ENCODE peak calls at places on chromosomes 16 and 17, in eight cellular contexts. One of them, this sample, is unnamed.

GRCh38 chr16:22684282-22685161 is 129.4 kb upstream of the HS3ST2 start:
- DNase-seq in aorta: no peak
- DNase-seq in pancreas: no peak
- DNase-seq in body of pancreas: no peak
- DNase-seq in CD8-positive, alpha-beta T cell: no peak
- DNase-seq in ascending aorta: peak
- DNase-seq in caudate nucleus: no peak
- DNase-seq in cardiac muscle cell: no peak
- DNase-seq in this sample: no peak

GRCh38 chr17:44230139-44230695 is 10.7 kb upstream of the UBTF start:
- DNase-seq in aorta: no peak
- DNase-seq in pancreas: no peak
- DNase-seq in body of pancreas: no peak
- DNase-seq in CD8-positive, alpha-beta T cell: no peak
- DNase-seq in ascending aorta: no peak
- DNase-seq in caudate nucleus: no peak
- DNase-seq in cardiac muscle cell: no peak
- DNase-seq in this sample: no peak

GRCh38 chr17:39104046-39104445 is 47.4 kb downstream of the PLXDC1 start:
- DNase-seq in aorta: no peak
- DNase-seq in pancreas: peak
- DNase-seq in body of pancreas: peak
- DNase-seq in CD8-positive, alpha-beta T cell: no peak
- DNase-seq in ascending aorta: no peak
- DNase-seq in caudate nucleus: no peak
- DNase-seq in cardiac muscle cell: no peak
- DNase-seq in this sample: no peak

GRCh38 chr17:82154881-82155331 is 56.9 kb upstream of the FASN start:
- DNase-seq in aorta: no peak
- DNase-seq in pancreas: no peak
- DNase-seq in body of pancreas: no peak
- DNase-seq in CD8-positive, alpha-beta T cell: no peak
- DNase-seq in ascending aorta: no peak
- DNase-seq in caudate nucleus: no peak
- DNase-seq in cardiac muscle cell: no peak
- DNase-seq in this sample: no peak

GRCh38 chr16:67460168-67460567 is 20.8 kb downstream of the ATP6V0D1 start:
- DNase-seq in aorta: no peak
- DNase-seq in pancreas: no peak
- DNase-seq in body of pancreas: no peak
- DNase-seq in CD8-positive, alpha-beta T cell: no peak
- DNase-seq in ascending aorta: no peak
- DNase-seq in caudate nucleus: no peak
- DNase-seq in cardiac muscle cell: no peak
- DNase-seq in this sample: no peak

GRCh38 chr16:67284699-67285646 is 5.6 kb downstream of the PLEKHG4 start:
- DNase-seq in aorta: no peak
- DNase-seq in pancreas: peak
- DNase-seq in body of pancreas: peak
- DNase-seq in CD8-positive, alpha-beta T cell: no peak
- DNase-seq in ascending aorta: no peak
- DNase-seq in caudate nucleus: no peak
- DNase-seq in cardiac muscle cell: peak
- DNase-seq in this sample: no peak

GRCh38 chr16:4140652-4141051 is 24.4 kb upstream of the ADCY9 start:
- DNase-seq in aorta: no peak
- DNase-seq in pancreas: no peak
- DNase-seq in body of pancreas: no peak
- DNase-seq in CD8-positive, alpha-beta T cell: no peak
- DNase-seq in ascending aorta: no peak
- DNase-seq in caudate nucleus: no peak
- DNase-seq in cardiac muscle cell: no peak
- DNase-seq in this sample: peak

GRCh38 chr17:76476736-76477135 is 9.3 kb downstream of the AANAT start:
- DNase-seq in aorta: no peak
- DNase-seq in pancreas: no peak
- DNase-seq in body of pancreas: no peak
- DNase-seq in CD8-positive, alpha-beta T cell: no peak
- DNase-seq in ascending aorta: no peak
- DNase-seq in caudate nucleus: no peak
- DNase-seq in cardiac muscle cell: no peak
- DNase-seq in this sample: no peak

GRCh38 chr16:50050802-50051201 is 15.0 kb upstream of the HEATR3 start:
- DNase-seq in aorta: no peak
- DNase-seq in pancreas: no peak
- DNase-seq in body of pancreas: no peak
- DNase-seq in CD8-positive, alpha-beta T cell: no peak
- DNase-seq in ascending aorta: no peak
- DNase-seq in caudate nucleus: no peak
- DNase-seq in cardiac muscle cell: no peak
- DNase-seq in this sample: no peak

GRCh38 chr17:12665263-12666210 is at the start of gene MYOCD:
- DNase-seq in aorta: peak
- DNase-seq in pancreas: no peak
- DNase-seq in body of pancreas: peak
- DNase-seq in CD8-positive, alpha-beta T cell: no peak
- DNase-seq in ascending aorta: peak
- DNase-seq in caudate nucleus: no peak
- DNase-seq in cardiac muscle cell: peak
- DNase-seq in this sample: no peak

GRCh38 chr16:78096386-78096785 is 3.1 kb upstream of the WWOX start:
- DNase-seq in aorta: no peak
- DNase-seq in pancreas: no peak
- DNase-seq in body of pancreas: no peak
- DNase-seq in CD8-positive, alpha-beta T cell: no peak
- DNase-seq in ascending aorta: no peak
- DNase-seq in caudate nucleus: no peak
- DNase-seq in cardiac muscle cell: no peak
- DNase-seq in this sample: no peak

GRCh38 chr17:2214047-2214717 is 89.4 kb downstream of the SMG6 start:
- DNase-seq in aorta: peak
- DNase-seq in pancreas: no peak
- DNase-seq in body of pancreas: no peak
- DNase-seq in CD8-positive, alpha-beta T cell: no peak
- DNase-seq in ascending aorta: peak
- DNase-seq in caudate nucleus: peak
- DNase-seq in cardiac muscle cell: peak
- DNase-seq in this sample: peak

GRCh38 chr17:7674934-7675333 is 12.4 kb downstream of the TP53 start:
- DNase-seq in aorta: no peak
- DNase-seq in pancreas: no peak
- DNase-seq in body of pancreas: no peak
- DNase-seq in CD8-positive, alpha-beta T cell: no peak
- DNase-seq in ascending aorta: no peak
- DNase-seq in caudate nucleus: no peak
- DNase-seq in cardiac muscle cell: no peak
- DNase-seq in this sample: no peak

GRCh38 chr17:48568499-48569259 is 9.5 kb downstream of the HOXB4 start:
- DNase-seq in aorta: no peak
- DNase-seq in pancreas: no peak
- DNase-seq in body of pancreas: no peak
- DNase-seq in CD8-positive, alpha-beta T cell: no peak
- DNase-seq in ascending aorta: no peak
- DNase-seq in caudate nucleus: no peak
- DNase-seq in cardiac muscle cell: no peak
- DNase-seq in this sample: no peak

GRCh38 chr17:57890857-57891232 is 41.0 kb upstream of the MRPS23 start:
- DNase-seq in aorta: no peak
- DNase-seq in pancreas: no peak
- DNase-seq in body of pancreas: peak
- DNase-seq in CD8-positive, alpha-beta T cell: no peak
- DNase-seq in ascending aorta: no peak
- DNase-seq in caudate nucleus: no peak
- DNase-seq in cardiac muscle cell: no peak
- DNase-seq in this sample: no peak

DNA sequence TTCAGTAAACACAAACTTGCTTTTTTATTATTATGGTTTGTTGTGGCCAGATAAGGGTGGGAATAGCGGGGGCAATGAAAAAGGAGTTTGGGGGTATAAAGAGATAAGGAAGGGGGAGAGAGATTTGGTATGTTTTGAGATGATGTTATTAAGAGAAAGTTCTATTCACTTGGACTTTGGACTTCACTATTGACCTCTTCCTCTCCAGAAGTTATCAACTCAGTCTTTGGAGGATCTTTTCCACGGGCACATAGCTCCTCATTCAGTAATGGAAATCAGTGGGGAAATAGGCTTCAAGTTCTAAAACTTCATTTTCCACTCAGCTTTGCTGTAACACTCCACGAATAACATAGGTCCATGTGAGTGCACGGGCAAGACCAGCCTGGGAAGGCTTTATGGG is 23.2 kb downstream of the PROCA1 start:
- DNase-seq in aorta: no peak
- DNase-seq in pancreas: no peak
- DNase-seq in body of pancreas: no peak
- DNase-seq in CD8-positive, alpha-beta T cell: no peak
- DNase-seq in ascending aorta: no peak
- DNase-seq in caudate nucleus: no peak
- DNase-seq in cardiac muscle cell: no peak
- DNase-seq in this sample: no peak
- H3K27ac ChIP-seq in aorta: no peak
- H3K27ac ChIP-seq in pancreas: no peak
- H3K27ac ChIP-seq in body of pancreas: no peak
- H3K27ac ChIP-seq in CD8-positive, alpha-beta T cell: no peak
- H3K27ac ChIP-seq in ascending aorta: no peak
- H3K27ac ChIP-seq in caudate nucleus: no peak
- H3K27ac ChIP-seq in cardiac muscle cell: no peak
- H3K27ac ChIP-seq in this sample: no peak

GRCh38 chr16:84738255-84739038 is 38.6 kb downstream of the USP10 start:
- DNase-seq in aorta: peak
- DNase-seq in pancreas: peak
- DNase-seq in body of pancreas: peak
- DNase-seq in CD8-positive, alpha-beta T cell: peak
- DNase-seq in ascending aorta: peak
- DNase-seq in caudate nucleus: peak
- DNase-seq in cardiac muscle cell: peak
- DNase-seq in this sample: no peak

GRCh38 chr16:84742561-84743200 is 42.9 kb downstream of the USP10 start:
- DNase-seq in aorta: no peak
- DNase-seq in pancreas: no peak
- DNase-seq in body of pancreas: no peak
- DNase-seq in CD8-positive, alpha-beta T cell: no peak
- DNase-seq in ascending aorta: no peak
- DNase-seq in caudate nucleus: no peak
- DNase-seq in cardiac muscle cell: no peak
- DNase-seq in this sample: no peak

GRCh38 chr16:84739349-84740124 is 39.7 kb downstream of the USP10 start:
- DNase-seq in aorta: no peak
- DNase-seq in pancreas: no peak
- DNase-seq in body of pancreas: no peak
- DNase-seq in CD8-positive, alpha-beta T cell: no peak
- DNase-seq in ascending aorta: no peak
- DNase-seq in caudate nucleus: no peak
- DNase-seq in cardiac muscle cell: no peak
- DNase-seq in this sample: peak

GRCh38 chr16:84740596-84741071 is 40.8 kb downstream of the USP10 start:
- DNase-seq in aorta: no peak
- DNase-seq in pancreas: no peak
- DNase-seq in body of pancreas: no peak
- DNase-seq in CD8-positive, alpha-beta T cell: no peak
- DNase-seq in ascending aorta: no peak
- DNase-seq in caudate nucleus: no peak
- DNase-seq in cardiac muscle cell: no peak
- DNase-seq in this sample: no peak

GRCh38 chr16:84741351-84741791 is 41.6 kb downstream of the USP10 start:
- DNase-seq in aorta: no peak
- DNase-seq in pancreas: no peak
- DNase-seq in body of pancreas: no peak
- DNase-seq in CD8-positive, alpha-beta T cell: no peak
- DNase-seq in ascending aorta: no peak
- DNase-seq in caudate nucleus: peak
- DNase-seq in cardiac muscle cell: no peak
- DNase-seq in this sample: no peak
- H3K27ac ChIP-seq in aorta: no peak
- H3K27ac ChIP-seq in pancreas: no peak
- H3K27ac ChIP-seq in body of pancreas: no peak
- H3K27ac ChIP-seq in CD8-positive, alpha-beta T cell: no peak
- H3K27ac ChIP-seq in ascending aorta: no peak
- H3K27ac ChIP-seq in caudate nucleus: peak
- H3K27ac ChIP-seq in cardiac muscle cell: no peak
- H3K27ac ChIP-seq in this sample: no peak

GRCh38 chr16:64406661-64407267 is 715.1 kb downstream of the CDH11 start:
- DNase-seq in aorta: no peak
- DNase-seq in pancreas: no peak
- DNase-seq in body of pancreas: no peak
- DNase-seq in CD8-positive, alpha-beta T cell: no peak
- DNase-seq in ascending aorta: no peak
- DNase-seq in caudate nucleus: peak
- DNase-seq in cardiac muscle cell: peak
- DNase-seq in this sample: no peak

GRCh38 chr16:64412578-64413280 is 709.1 kb downstream of the CDH11 start:
- DNase-seq in aorta: peak
- DNase-seq in pancreas: no peak
- DNase-seq in body of pancreas: no peak
- DNase-seq in CD8-positive, alpha-beta T cell: no peak
- DNase-seq in ascending aorta: no peak
- DNase-seq in caudate nucleus: no peak
- DNase-seq in cardiac muscle cell: no peak
- DNase-seq in this sample: no peak

GRCh38 chr16:64409762-64410161 is 712.1 kb downstream of the CDH11 start:
- DNase-seq in aorta: no peak
- DNase-seq in pancreas: no peak
- DNase-seq in body of pancreas: no peak
- DNase-seq in CD8-positive, alpha-beta T cell: no peak
- DNase-seq in ascending aorta: no peak
- DNase-seq in caudate nucleus: no peak
- DNase-seq in cardiac muscle cell: peak
- DNase-seq in this sample: no peak

GRCh38 chr16:64408699-64409098 is 713.2 kb downstream of the CDH11 start:
- DNase-seq in aorta: no peak
- DNase-seq in pancreas: no peak
- DNase-seq in body of pancreas: no peak
- DNase-seq in CD8-positive, alpha-beta T cell: no peak
- DNase-seq in ascending aorta: no peak
- DNase-seq in caudate nucleus: no peak
- DNase-seq in cardiac muscle cell: no peak
- DNase-seq in this sample: no peak

DNA sequence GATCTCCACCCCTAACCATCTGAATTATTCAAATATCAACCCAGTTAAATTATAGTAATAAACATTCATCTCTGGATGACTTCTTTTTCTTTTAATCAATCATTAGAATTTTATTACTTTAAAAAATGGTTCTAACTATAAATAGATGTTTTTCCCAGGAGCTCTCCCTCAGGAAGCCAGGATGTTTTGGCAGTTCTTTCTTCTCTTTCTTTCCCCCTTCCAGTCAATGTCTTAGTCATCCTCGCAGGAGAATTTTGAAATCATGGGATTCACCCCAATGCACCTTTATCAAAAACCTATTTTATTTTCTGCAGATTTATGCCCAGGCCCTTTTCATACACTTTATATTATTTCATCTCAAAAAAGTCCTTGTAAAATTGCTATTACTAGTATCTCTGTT is 711.6 kb downstream of the CDH11 start:
- DNase-seq in aorta: no peak
- DNase-seq in pancreas: no peak
- DNase-seq in body of pancreas: no peak
- DNase-seq in CD8-positive, alpha-beta T cell: no peak
- DNase-seq in ascending aorta: no peak
- DNase-seq in caudate nucleus: no peak
- DNase-seq in cardiac muscle cell: no peak
- DNase-seq in this sample: no peak
- H3K27ac ChIP-seq in aorta: no peak
- H3K27ac ChIP-seq in pancreas: no peak
- H3K27ac ChIP-seq in body of pancreas: no peak
- H3K27ac ChIP-seq in CD8-positive, alpha-beta T cell: no peak
- H3K27ac ChIP-seq in ascending aorta: no peak
- H3K27ac ChIP-seq in caudate nucleus: no peak
- H3K27ac ChIP-seq in cardiac muscle cell: no peak
- H3K27ac ChIP-seq in this sample: no peak

GRCh38 chr16:57622361-57623250 is 5.8 kb upstream of the ADGRG1 start:
- DNase-seq in aorta: peak
- DNase-seq in pancreas: peak
- DNase-seq in body of pancreas: peak
- DNase-seq in CD8-positive, alpha-beta T cell: no peak
- DNase-seq in ascending aorta: no peak
- DNase-seq in caudate nucleus: no peak
- DNase-seq in cardiac muscle cell: no peak
- DNase-seq in this sample: no peak
- H3K27ac ChIP-seq in aorta: no peak
- H3K27ac ChIP-seq in pancreas: no peak
- H3K27ac ChIP-seq in body of pancreas: peak
- H3K27ac ChIP-seq in CD8-positive, alpha-beta T cell: no peak
- H3K27ac ChIP-seq in ascending aorta: no peak
- H3K27ac ChIP-seq in caudate nucleus: peak
- H3K27ac ChIP-seq in cardiac muscle cell: no peak
- H3K27ac ChIP-seq in this sample: peak